ENCODE peak calls at places on chromosome 18, in eight cellular contexts. Q, K, A, B, L, G, O and F are unnamed samples.

GRCh38 chr18:13611058-13611615 is 115.2 kb downstream of the FAM210A start:
- DNase-seq in Q (peak), K (peak), A (no peak), B (no peak), L (no peak), G (peak), O (peak), F (peak)

GRCh38 chr18:7974200-7974874 is 407.2 kb downstream of the PTPRM start:
- DNase-seq in Q (no peak), K (no peak), A (no peak), B (no peak), L (no peak), G (no peak), O (no peak), F (no peak)

GRCh38 chr18:51724790-51725721 is 527.6 kb upstream of the MEX3C start:
- DNase-seq in Q (no peak), K (peak), A (peak), B (no peak), L (no peak), G (no peak), O (no peak), F (no peak)

GRCh38 chr18:12679183-12679786 is 21.4 kb upstream of the SPIRE1 start:
- DNase-seq in Q (peak), K (no peak), A (no peak), B (peak), L (no peak), G (peak), O (no peak), F (peak)

GRCh38 chr18:9743200-9744016 is 35.3 kb downstream of the RAB31 start:
- DNase-seq in Q (peak), K (peak), A (peak), B (peak), L (no peak), G (no peak), O (no peak), F (no peak)

GRCh38 chr18:58977223-58977622 is 112.5 kb downstream of the ZNF532 start:
- DNase-seq in Q (no peak), K (no peak), A (no peak), B (no peak), L (no peak), G (no peak), O (no peak), F (no peak)

GRCh38 chr18:57738078-57738477 is 65.0 kb downstream of the ATP8B1 start:
- DNase-seq in Q (no peak), K (no peak), A (no peak), B (no peak), L (no peak), G (no peak), O (no peak), F (no peak)

GRCh38 chr18:21444465-21445023 is 156.0 kb downstream of the ESCO1 start:
- DNase-seq in Q (peak), K (peak), A (no peak), B (peak), L (no peak), G (peak), O (peak), F (no peak)

GRCh38 chr18:32026491-32027086 is 8.0 kb downstream of the RNF125 start:
- DNase-seq in Q (no peak), K (no peak), A (no peak), B (no peak), L (no peak), G (no peak), O (no peak), F (no peak)

GRCh38 chr18:77081387-77081773 is 51.2 kb downstream of the MBP start:
- DNase-seq in Q (peak), K (peak), A (no peak), B (no peak), L (no peak), G (no peak), O (no peak), F (no peak)

GRCh38 chr18:38369772-38370690 is 804.4 kb upstream of the CELF4 start:
- DNase-seq in Q (no peak), K (peak), A (peak), B (no peak), L (no peak), G (no peak), O (no peak), F (no peak)

GRCh38 chr18:6624271-6624670 is 105.2 kb upstream of the ARHGAP28 start:
- DNase-seq in Q (peak), K (peak), A (peak), B (peak), L (no peak), G (no peak), O (no peak), F (no peak)

GRCh38 chr18:66640431-66640830 is 36.5 kb upstream of the CDH19 start:
- DNase-seq in Q (no peak), K (no peak), A (no peak), B (no peak), L (no peak), G (peak), O (no peak), F (peak)

GRCh38 chr18:49756135-49756534 is 57.2 kb downstream of the ACAA2 start:
- DNase-seq in Q (no peak), K (no peak), A (no peak), B (no peak), L (no peak), G (no peak), O (no peak), F (no peak)

GRCh38 chr18:321839-322467 is 54.1 kb upstream of the THOC1 start:
- DNase-seq in Q (peak), K (no peak), A (no peak), B (no peak), L (no peak), G (no peak), O (no peak), F (no peak)

GRCh38 chr18:29418136-29418535 is 1241.2 kb upstream of the CDH2 start:
- DNase-seq in Q (peak), K (peak), A (peak), B (no peak), L (no peak), G (no peak), O (no peak), F (no peak)

GRCh38 chr18:63197246-63197791 is 122.2 kb downstream of the BCL2 start:
- DNase-seq in Q (no peak), K (no peak), A (no peak), B (no peak), L (no peak), G (no peak), O (no peak), F (no peak)

GRCh38 chr18:74742573-74742972 is 144.9 kb downstream of the ZNF407 start:
- DNase-seq in Q (no peak), K (peak), A (no peak), B (no peak), L (no peak), G (no peak), O (no peak), F (no peak)

GRCh38 chr18:23626451-23627279 is 36.0 kb downstream of the ANKRD29 start:
- DNase-seq in Q (peak), K (peak), A (no peak), B (peak), L (no peak), G (no peak), O (no peak), F (no peak)

GRCh38 chr18:58398648-58399398 is 230.1 kb downstream of the ALPK2 start:
- DNase-seq in Q (no peak), K (no peak), A (no peak), B (no peak), L (no peak), G (peak), O (no peak), F (no peak)

GRCh38 chr18:76487076-76487475 is 8.0 kb downstream of the ZNF516 start:
- DNase-seq in Q (no peak), K (no peak), A (no peak), B (no peak), L (no peak), G (no peak), O (no peak), F (no peak)

GRCh38 chr18:14085770-14086458 is 46.3 kb downstream of the ZNF519 start:
- DNase-seq in Q (no peak), K (no peak), A (no peak), B (no peak), L (no peak), G (no peak), O (no peak), F (no peak)

GRCh38 chr18:8982416-8983183 is 119.9 kb upstream of the NDUFV2 start:
- DNase-seq in Q (peak), K (peak), A (peak), B (peak), L (no peak), G (peak), O (no peak), F (no peak)

GRCh38 chr18:57015036-57015805 is 131.7 kb upstream of the BOD1L2 start:
- DNase-seq in Q (no peak), K (no peak), A (no peak), B (no peak), L (no peak), G (no peak), O (no peak), F (no peak)

GRCh38 chr18:49224130-49224529 is 236.3 kb downstream of the DYM start:
- DNase-seq in Q (no peak), K (no peak), A (no peak), B (peak), L (no peak), G (no peak), O (no peak), F (no peak)

GRCh38 chr18:9631814-9632496 is 17.6 kb upstream of the PPP4R1 start:
- DNase-seq in Q (peak), K (peak), A (peak), B (peak), L (no peak), G (no peak), O (no peak), F (no peak)

GRCh38 chr18:78457011-78457410 is 522.6 kb upstream of the SALL3 start:
- DNase-seq in Q (no peak), K (no peak), A (no peak), B (no peak), L (no peak), G (no peak), O (no peak), F (no peak)

GRCh38 chr18:21933931-21934765 is 193.6 kb downstream of the MIB1 start:
- DNase-seq in Q (no peak), K (no peak), A (no peak), B (no peak), L (no peak), G (no peak), O (no peak), F (no peak)

GRCh38 chr18:63970803-63971191 is 916 bp downstream of the SERPINB8 start:
- DNase-seq in Q (peak), K (no peak), A (no peak), B (peak), L (no peak), G (peak), O (peak), F (peak)

GRCh38 chr18:13915391-13915790 is at the start of gene MC2R:
- DNase-seq in Q (no peak), K (no peak), A (no peak), B (no peak), L (no peak), G (no peak), O (no peak), F (no peak)

GRCh38 chr18:10140461-10140911 is 226.7 kb downstream of the VAPA start:
- DNase-seq in Q (peak), K (no peak), A (no peak), B (peak), L (no peak), G (no peak), O (no peak), F (no peak)

GRCh38 chr18:43236921-43237320 is 40.4 kb downstream of the SYT4 start:
- DNase-seq in Q (no peak), K (peak), A (no peak), B (no peak), L (no peak), G (no peak), O (no peak), F (no peak)

GRCh38 chr18:78517328-78517727 is 462.3 kb upstream of the SALL3 start:
- DNase-seq in Q (no peak), K (no peak), A (no peak), B (no peak), L (no peak), G (no peak), O (no peak), F (no peak)